ENCODE peak calls at places on chromosome 6, in six cellular contexts. V is right lobe of liver, W is brain microvascular endothelial cell, O is fibroblast of lung, G is K562, T is PC-3. X is an unnamed sample.

GRCh38 chr6:33410711-33411631 is at the start of gene PHF1:
- DNase-seq in V (peak; percentile 83), W (peak; percentile 62), O (peak; percentile 83), G (peak; percentile 97), T (no peak), X (peak; percentile 51)

GRCh38 chr6:119204744-119205143 is 126.3 kb upstream of the FAM184A start:
- DNase-seq in V (no peak), W (no peak), O (no peak), G (no peak), T (no peak), X (no peak)

GRCh38 chr6:132354517-132355167 is 46.6 kb downstream of the MOXD1 start:
- DNase-seq in V (no peak), W (peak; percentile 19), O (peak; percentile 13), G (no peak), T (peak; percentile 6), X (no peak)

GRCh38 chr6:3318226-3318625 is 59.5 kb downstream of the PSMG4 start:
- DNase-seq in V (no peak), W (no peak), O (no peak), G (no peak), T (no peak), X (no peak)

GRCh38 chr6:49805246-49805645 is 18.2 kb upstream of the PGK2 start:
- DNase-seq in V (no peak), W (no peak), O (no peak), G (no peak), T (no peak), X (no peak)

GRCh38 chr6:31203345-31203979 is 33.0 kb upstream of the POU5F1 start:
- DNase-seq in V (no peak), W (peak; percentile 64), O (peak; percentile 80), G (peak; percentile 19), T (peak; percentile 92), X (no peak)

GRCh38 chr6:98835149-98836024 is 1.0 kb downstream of the POU3F2 start:
- DNase-seq in V (no peak), W (no peak), O (peak; percentile 54), G (no peak), T (no peak), X (no peak)

GRCh38 chr6:36933102-36933501 is 21.4 kb upstream of the PI16 start:
- DNase-seq in V (no peak), W (no peak), O (peak; percentile 61), G (no peak), T (peak; percentile 64), X (no peak)

GRCh38 chr6:147141690-147142308 is 62.4 kb upstream of the STXBP5 start:
- DNase-seq in V (no peak), W (peak; percentile 32), O (peak; percentile 73), G (peak; percentile 35), T (peak; percentile 81), X (no peak)

GRCh38 chr6:32609731-32610640 is 20.3 kb upstream of the HLA-DRB1 start:
- DNase-seq in V (no peak), W (peak; percentile 16), O (peak; percentile 83), G (peak; percentile 81), T (peak; percentile 98), X (peak; percentile 85)

GRCh38 chr6:166436195-166437139 is 53.7 kb upstream of the MPC1 start:
- DNase-seq in V (no peak), W (no peak), O (no peak), G (no peak), T (no peak), X (no peak)

GRCh38 chr6:68575765-68576439 is 59.2 kb upstream of the ADGRB3 start:
- DNase-seq in V (no peak), W (no peak), O (peak; percentile 13), G (peak; percentile 34), T (peak; percentile 33), X (no peak)

GRCh38 chr6:118735320-118735719 is 83.9 kb upstream of the CEP85L start:
- DNase-seq in V (no peak), W (no peak), O (no peak), G (peak; percentile 60), T (peak; percentile 28), X (no peak)

GRCh38 chr6:37102299-37103168 is 67.4 kb upstream of the PIM1 start:
- DNase-seq in V (peak; percentile 84), W (peak; percentile 90), O (peak; percentile 85), G (peak; percentile 81), T (peak; percentile 82), X (no peak)

GRCh38 chr6:137426007-137426689 is 68.0 kb downstream of the OLIG3 start:
- DNase-seq in V (no peak), W (no peak), O (no peak), G (no peak), T (no peak), X (no peak)

GRCh38 chr6:43796910-43797890 is 27.2 kb downstream of the VEGFA start:
- DNase-seq in V (no peak), W (no peak), O (no peak), G (no peak), T (peak; percentile 25), X (no peak)

GRCh38 chr6:98931710-98932109 is 16.0 kb downstream of the FBXL4 start:
- DNase-seq in V (no peak), W (no peak), O (no peak), G (no peak), T (no peak), X (no peak)

GRCh38 chr6:45422541-45423110 is 44.9 kb upstream of the SUPT3H start:
- DNase-seq in V (peak; percentile 46), W (peak; percentile 55), O (peak; percentile 72), G (peak; percentile 28), T (peak; percentile 44), X (no peak)

GRCh38 chr6:136566007-136566487 is 15.8 kb upstream of the MAP7 start:
- DNase-seq in V (peak; percentile 21), W (no peak), O (no peak), G (peak; percentile 41), T (peak; percentile 75), X (no peak)

GRCh38 chr6:155093430-155093829 is 98.3 kb downstream of the TIAM2 start:
- DNase-seq in V (no peak), W (no peak), O (no peak), G (no peak), T (no peak), X (no peak)

GRCh38 chr6:69835414-69836179 is 30.8 kb upstream of the COL19A1 start:
- DNase-seq in V (no peak), W (peak; percentile 77), O (peak; percentile 65), G (peak; percentile 36), T (peak; percentile 66), X (peak; percentile 42)

GRCh38 chr6:27133281-27134227 is 113.9 kb upstream of the PRSS16 start:
- DNase-seq in V (peak; percentile 64), W (peak; percentile 82), O (peak; percentile 77), G (no peak), T (peak; percentile 75), X (no peak)

GRCh38 chr6:16876201-16876600 is 114.9 kb upstream of the ATXN1 start:
- DNase-seq in V (no peak), W (no peak), O (peak; percentile 35), G (no peak), T (no peak), X (no peak)

GRCh38 chr6:166614589-166614988 is 12.5 kb downstream of the RPS6KA2 start:
- DNase-seq in V (no peak), W (no peak), O (no peak), G (no peak), T (no peak), X (no peak)

DNA sequence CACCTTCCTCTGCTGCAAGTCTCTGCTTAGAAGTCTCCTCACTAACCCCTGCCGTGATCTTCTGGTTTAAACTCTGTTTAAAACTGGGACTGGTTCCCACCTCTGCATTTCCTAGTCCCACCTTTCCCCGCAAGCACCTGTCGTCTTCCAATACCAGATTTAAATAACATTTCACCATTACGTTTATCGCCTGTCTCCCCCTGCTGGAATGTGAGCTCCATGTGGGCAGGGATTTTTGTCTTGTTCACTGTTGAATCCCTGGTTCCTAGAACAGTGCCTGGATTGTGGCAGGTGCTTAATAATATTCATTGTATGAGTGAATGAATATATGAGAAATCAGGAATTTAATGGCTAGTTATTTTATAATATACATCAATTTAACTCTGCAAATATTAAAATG is 2.7 kb downstream of the GUCA1A start:
- DNase-seq in V (no peak), W (no peak), O (no peak), G (no peak), T (peak; percentile 27), X (no peak)
- TF ChIP-seq CTCF in V (no peak), W (peak; percentile 55), O (peak; percentile 31), G (peak; percentile 48), T (peak; percentile 54), X (peak; percentile 36)

DNA sequence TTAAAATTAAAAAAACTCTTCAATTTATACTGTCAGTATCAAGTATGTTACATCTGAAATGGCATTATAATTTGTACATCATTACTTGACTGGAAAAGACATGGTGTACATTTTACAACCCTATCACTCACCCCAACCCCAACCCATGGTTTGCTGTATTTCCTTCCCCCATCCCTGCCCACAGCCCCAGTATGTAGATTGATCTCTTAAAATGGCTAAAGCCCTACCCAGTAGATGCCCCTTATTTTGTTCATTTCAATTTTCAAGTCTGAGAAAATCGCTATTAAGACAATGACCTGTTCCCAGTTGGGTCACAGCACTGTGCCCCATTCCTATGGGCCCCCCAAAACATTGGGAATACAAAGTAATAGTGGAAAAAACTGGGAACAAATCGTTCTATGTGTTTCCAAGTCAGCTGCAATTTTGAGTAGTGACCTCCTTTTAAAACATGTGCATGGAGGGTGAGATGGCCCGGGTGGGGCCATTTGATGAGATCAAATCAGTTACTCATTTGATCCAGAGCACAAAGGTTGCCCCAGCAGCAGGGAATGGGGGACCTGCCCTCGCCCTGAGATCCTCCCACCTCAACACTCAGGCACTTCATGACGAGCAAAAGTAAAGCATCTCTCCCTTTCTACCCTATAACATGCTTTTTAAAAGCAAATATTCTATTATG is 13.3 kb downstream of the EZR start:
- DNase-seq in V (no peak), W (no peak), O (no peak), G (no peak), T (no peak), X (no peak)
- H3K4me3 ChIP-seq in V (no peak overlapping the region), W (no peak overlapping the region), O (no peak overlapping the region), G (no peak overlapping the region), T (no peak overlapping the region), X (no peak overlapping the region)

DNA sequence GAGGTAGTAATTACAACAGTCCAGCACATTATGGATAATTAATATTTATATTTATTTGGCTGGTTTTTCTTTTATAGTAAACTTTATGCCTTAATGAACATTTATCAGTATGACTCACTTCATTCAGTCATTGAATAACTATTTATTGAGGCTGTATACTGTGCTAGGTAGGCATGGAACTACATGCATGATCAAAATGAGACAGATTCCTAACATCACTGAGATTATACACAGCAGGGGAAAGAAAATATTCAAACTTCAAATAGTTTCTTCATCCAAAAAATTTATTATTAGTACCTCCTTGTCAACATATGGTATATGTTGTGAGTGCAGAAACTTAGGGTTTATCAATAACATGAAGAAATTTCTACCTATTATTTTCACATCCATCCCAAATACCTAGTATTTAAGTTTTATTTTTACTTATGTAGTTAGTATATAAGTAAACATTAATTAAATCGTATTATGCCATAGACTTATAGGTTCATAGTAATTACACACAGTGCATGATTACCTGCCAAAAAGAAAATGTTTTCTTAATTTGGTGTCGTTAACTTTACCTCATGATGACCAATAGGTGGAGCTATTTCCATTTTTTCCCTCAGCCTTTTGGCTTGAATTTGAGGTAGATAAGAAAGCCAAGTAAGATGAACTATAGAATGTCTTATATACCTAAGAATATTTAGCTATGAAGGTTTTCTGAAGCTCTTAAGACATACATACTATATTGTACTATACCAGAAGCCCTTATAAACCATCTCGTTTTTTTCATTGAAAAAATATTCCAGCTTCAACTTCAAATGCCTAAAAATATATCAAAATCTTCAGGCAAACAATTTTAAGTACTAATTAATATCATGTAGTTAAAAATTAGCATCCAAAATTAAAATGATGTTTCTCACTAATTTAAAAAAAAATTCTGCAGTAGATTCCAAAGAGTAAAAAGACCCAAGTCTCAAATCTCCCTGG is 12.5 kb upstream of the TMEM30A start:
- DNase-seq in V (no peak), W (no peak), O (peak; percentile 45), G (peak; percentile 39), T (peak; percentile 61), X (peak; percentile 16)
- TF ChIP-seq CTCF in V (peak; percentile 77), W (peak; percentile 43), O (peak; percentile 60), G (peak; percentile 81), T (peak; percentile 74), X (peak; percentile 55)

GRCh38 chr6:112979830-112980229 is 632.7 kb downstream of the RFPL4B start:
- DNase-seq in V (no peak), W (peak; percentile 16), O (peak; percentile 64), G (no peak), T (peak; percentile 39), X (peak; percentile 46)
- H3K4me3 ChIP-seq in V (no peak overlapping the region), W (no peak overlapping the region), O (no peak overlapping the region), G (no peak overlapping the region), T (no peak overlapping the region), X (no peak overlapping the region)